ENCODE peak calls at places on chromosomes 7 and 10, in five cellular contexts. S is neural progenitor cell; E is CD8-positive, alpha-beta T cell; H is mammary epithelial cell; T is Peyer's patch. J is an unnamed sample.

GRCh38 chr7:97024209-97025129 is at the start of gene DLX5:
- DNase-seq in S (peak; percentile 90), T (no peak), H (peak; percentile 66), E (no peak), J (no peak)

GRCh38 chr10:22611425-22612111 is 102.8 kb downstream of the PIP4K2A start:
- DNase-seq in S (no peak), H (no peak), T (no peak), E (no peak), J (no peak)

GRCh38 chr10:44975487-44976331 is 2.9 kb downstream of the DEPP1 start:
- DNase-seq in T (peak; percentile 49), E (no peak), H (peak; percentile 90), S (peak; percentile 42), J (peak; percentile 37)

GRCh38 chr7:77930496-77930895 is 131.9 kb downstream of the PHTF2 start:
- DNase-seq in S (no peak), E (no peak), T (no peak), H (no peak), J (no peak)

GRCh38 chr7:29906200-29907022 is 83.2 kb downstream of the SCRN1 start:
- DNase-seq in H (no peak), T (no peak), E (no peak), S (no peak), J (no peak)

GRCh38 chr10:89550509-89550908 is 15.1 kb upstream of the SLC16A12 start:
- DNase-seq in S (no peak), H (no peak), T (no peak), E (no peak), J (peak; percentile 70)

GRCh38 chr10:44952779-44953231 is 6.8 kb upstream of the RASSF4 start:
- DNase-seq in H (no peak), T (no peak), E (no peak), S (no peak), J (no peak)

GRCh38 chr7:1223196-1224092 is 9.2 kb upstream of the UNCX start:
- DNase-seq in E (no peak), S (peak; percentile 61), T (no peak), H (no peak), J (no peak)

GRCh38 chr10:107733328-107733727 is 568.8 kb upstream of the SORCS1 start:
- DNase-seq in E (no peak), T (no peak), S (no peak), H (peak; percentile 77), J (no peak)

GRCh38 chr10:124521429-124521871 is 59.8 kb downstream of the LHPP start:
- DNase-seq in T (no peak), S (peak; percentile 1), H (no peak), E (no peak), J (no peak)

GRCh38 chr7:107503667-107504066 is 33.8 kb downstream of the GPR22 start:
- DNase-seq in H (no peak), E (no peak), T (no peak), S (no peak), J (no peak)

GRCh38 chr10:110368002-110368401 is 63.3 kb upstream of the SMNDC1 start:
- DNase-seq in H (no peak), S (no peak), E (no peak), T (no peak), J (peak; percentile 46)

GRCh38 chr7:91164948-91165845 is 99.0 kb upstream of the FZD1 start:
- DNase-seq in S (no peak), H (peak; percentile 79), T (no peak), E (no peak), J (peak; percentile 65)

GRCh38 chr7:7157887-7158271 is 24.5 kb upstream of the C1GALT1 start:
- DNase-seq in S (no peak), E (no peak), H (peak; percentile 59), T (no peak), J (peak; percentile 39)

GRCh38 chr10:79189853-79190435 is 121.2 kb downstream of the ZMIZ1 start:
- DNase-seq in E (no peak), H (peak; percentile 80), T (no peak), S (no peak), J (no peak)

GRCh38 chr10:128121750-128122412 is 4.3 kb downstream of the MKI67 start:
- DNase-seq in T (no peak), S (no peak), E (no peak), H (no peak), J (no peak)

GRCh38 chr7:73844848-73845460 is 2.6 kb upstream of the METTL27 start:
- DNase-seq in T (no peak), S (no peak), H (peak; percentile 86), E (no peak), J (peak; percentile 7)

GRCh38 chr10:53395449-53395848 is 622.9 kb upstream of the MBL2 start:
- DNase-seq in S (no peak), E (no peak), T (no peak), H (no peak), J (no peak)

GRCh38 chr7:19713676-19714075 is 4.8 kb upstream of the POLR1F start:
- DNase-seq in H (peak; percentile 21), S (peak; percentile 37), E (peak; percentile 4), T (no peak), J (peak; percentile 65)

DNA sequence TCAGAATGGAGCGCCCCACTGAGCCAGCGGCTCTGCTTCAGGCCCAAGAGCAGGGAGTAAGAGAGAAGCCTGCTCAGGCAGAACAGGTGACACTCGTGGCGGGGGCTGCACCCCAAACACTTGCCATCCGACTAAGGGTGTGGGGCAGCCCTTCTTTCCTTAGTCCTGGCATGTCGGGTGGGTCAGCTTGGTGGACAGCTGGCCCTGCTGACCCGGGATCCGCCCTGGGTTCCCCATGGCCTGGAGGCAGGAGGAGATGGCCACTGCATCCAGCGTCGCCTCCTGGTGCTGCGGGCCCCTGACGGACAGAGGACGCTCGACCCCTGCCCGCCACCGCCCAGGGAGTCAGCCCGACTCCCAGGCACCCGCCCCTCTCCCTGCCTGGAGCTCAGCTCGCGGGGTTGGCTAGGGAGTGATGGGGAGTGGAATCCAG is 1.2 kb upstream of the PAOX start:
- DNase-seq in S (no peak), H (no peak), T (no peak), E (no peak), J (no peak)
- H3K27me3 ChIP-seq in S (peaks cover 63% of the 10 kb centered on the region), H (no peaks in the 10 kb centered on the region), T (no peaks in the 10 kb centered on the region), E (no peaks in the 10 kb centered on the region), J (no peaks in the 10 kb centered on the region)

DNA sequence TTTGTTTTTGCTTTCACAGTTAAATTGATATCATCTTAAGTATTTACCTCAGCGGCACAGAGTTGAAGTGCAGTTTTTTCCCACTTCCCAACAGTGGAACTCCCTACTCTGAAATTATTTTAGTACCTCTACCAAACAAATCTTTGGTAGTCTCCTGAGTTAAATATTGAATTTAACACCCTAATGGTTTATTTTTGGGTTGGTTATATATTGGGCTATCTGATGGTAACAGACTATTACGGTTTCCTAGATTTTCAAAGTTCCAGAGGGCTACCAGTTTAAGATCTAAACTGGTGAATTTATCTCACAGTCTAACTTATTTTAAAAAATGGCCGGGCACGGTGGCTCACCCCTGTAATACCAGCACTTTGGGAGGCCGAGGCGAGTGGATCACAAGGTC is 1.3 kb downstream of the ZNF277 start:
- DNase-seq in E (no peak), T (no peak), S (no peak), H (no peak), J (no peak)
- H3K27me3 ChIP-seq in E (no peaks in the 10 kb centered on the region), T (no peaks in the 10 kb centered on the region), S (peaks cover 8% of the 10 kb centered on the region), H (no peaks in the 10 kb centered on the region), J (no peaks in the 10 kb centered on the region)

GRCh38 chr10:29974773-29975172 is 84.6 kb downstream of the JCAD start:
- DNase-seq in H (no peak), E (no peak), T (no peak), S (no peak), J (no peak)
- H3K27me3 ChIP-seq in H (no peaks in the 10 kb centered on the region), E (no peaks in the 10 kb centered on the region), T (no peaks in the 10 kb centered on the region), S (no peaks in the 10 kb centered on the region), J (no peaks in the 10 kb centered on the region)

GRCh38 chr7:27182861-27183681 is 2.0 kb downstream of the HOXA11 start:
- DNase-seq in T (peak; percentile 50), E (no peak), H (no peak), S (peak; percentile 79), J (no peak)
- H3K27me3 ChIP-seq in T (peaks cover 4% of the 10 kb centered on the region), E (peaks cover 85% of the 10 kb centered on the region), H (peaks cover 21% of the 10 kb centered on the region), S (peaks cover 100% of the 10 kb centered on the region), J (peaks cover 90% of the 10 kb centered on the region)

DNA sequence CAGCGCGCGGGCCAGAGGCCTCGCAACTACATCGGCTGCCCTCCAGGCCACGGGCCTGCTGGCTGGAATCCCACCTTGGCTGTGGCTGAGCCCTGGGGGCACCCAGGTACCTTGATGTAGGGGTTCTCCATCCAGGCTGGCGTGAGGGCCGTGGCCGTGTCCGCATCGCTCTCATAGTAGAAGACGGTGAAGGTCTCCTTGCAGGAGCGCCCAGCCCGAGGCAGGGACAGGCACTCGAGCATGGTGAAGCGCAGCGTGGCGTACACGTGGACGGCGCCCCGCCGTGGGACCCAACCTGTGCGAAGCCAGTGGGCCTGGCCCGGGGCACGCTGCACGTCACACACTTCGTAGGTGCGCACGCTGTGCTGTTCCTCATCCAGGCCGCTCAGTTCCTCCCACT is 3.8 kb downstream of the EPHB4 start:
- DNase-seq in H (no peak), T (no peak), E (no peak), S (no peak), J (no peak)
- H3K27me3 ChIP-seq in H (no peaks in the 10 kb centered on the region), T (no peaks in the 10 kb centered on the region), E (peaks cover 7% of the 10 kb centered on the region), S (no peaks in the 10 kb centered on the region), J (no peaks in the 10 kb centered on the region)

GRCh38 chr10:117619200-117619599 is 76.7 kb downstream of the EMX2 start:
- DNase-seq in H (no peak), E (no peak), S (no peak), T (no peak), J (no peak)
- H3K27me3 ChIP-seq in H (peaks cover 2% of the 10 kb centered on the region), E (no peaks in the 10 kb centered on the region), S (no peaks in the 10 kb centered on the region), T (no peaks in the 10 kb centered on the region), J (no peaks in the 10 kb centered on the region)

GRCh38 chr7:27167170-27167505 is 1.8 kb upstream of the HOXA9 start:
- DNase-seq in S (no peak), T (peak; percentile 55), E (no peak), H (no peak), J (no peak)

GRCh38 chr7:27165089-27165654 is at the start of gene HOXA9:
- DNase-seq in H (no peak), T (peak; percentile 91), E (no peak), S (no peak), J (no peak)

GRCh38 chr7:27167916-27168264 is 2.6 kb upstream of the HOXA9 start:
- DNase-seq in T (peak; percentile 45), H (no peak), E (no peak), S (no peak), J (no peak)

GRCh38 chr7:27165655-27166474 is 528 bp upstream of the HOXA9 start:
- DNase-seq in T (peak; percentile 70), E (no peak), S (no peak), H (no peak), J (no peak)

GRCh38 chr7:27166475-27167169 is 1.3 kb upstream of the HOXA9 start:
- DNase-seq in S (peak; percentile 43), H (no peak), E (no peak), T (peak; percentile 69), J (no peak)
- H3K27me3 ChIP-seq in S (peaks cover 100% of the 10 kb centered on the region), H (peaks cover 15% of the 10 kb centered on the region), E (peaks cover 71% of the 10 kb centered on the region), T (no peaks in the 10 kb centered on the region), J (peaks cover 98% of the 10 kb centered on the region)

GRCh38 chr7:134328900-134329299 is 12.2 kb upstream of the SLC35B4 start:
- DNase-seq in E (no peak), T (no peak), H (no peak), S (no peak), J (no peak)
- H3K27me3 ChIP-seq in E (no peaks in the 10 kb centered on the region), T (no peaks in the 10 kb centered on the region), H (no peaks in the 10 kb centered on the region), S (no peaks in the 10 kb centered on the region), J (no peaks in the 10 kb centered on the region)

J was measured in brain microvascular endothelial cell.